ENCODE peak calls at places on chromosomes 11 and 22, in five cellular contexts. U is HFF-Myc; G is cardiac fibroblast; H is Jurkat, Clone E6-1; O is heart left ventricle. D is an unnamed sample.

GRCh38 chr11:5300246-5300645 is 1.5 kb downstream of the OR51B4 start:
- DNase-seq in O (no peak), H (no peak), U (no peak), G (peak), D (no peak)

GRCh38 chr11:85423331-85423730 is 203.8 kb downstream of the DLG2 start:
- DNase-seq in O (no peak), H (no peak), G (no peak), U (no peak), D (no peak)

GRCh38 chr22:17403906-17404305 is 34.6 kb downstream of the CECR2 start:
- DNase-seq in O (peak), G (peak), H (no peak), U (no peak), D (no peak)

GRCh38 chr11:33065445-33066178 is 26.2 kb downstream of the TCP11L1 start:
- DNase-seq in O (peak), G (peak), H (peak), U (peak), D (peak)

GRCh38 chr11:64754124-64754918 is 5.5 kb downstream of the PYGM start:
- DNase-seq in O (no peak), H (no peak), U (no peak), G (no peak), D (peak)

GRCh38 chr11:441418-442274 is at the start of gene ANO9:
- DNase-seq in H (no peak), G (no peak), O (no peak), U (no peak), D (peak)

GRCh38 chr22:32539631-32540449 is 65.2 kb downstream of the FBXO7 start:
- DNase-seq in H (peak), U (no peak), O (peak), G (no peak), D (no peak)

GRCh38 chr22:50398698-50399648 is 55.8 kb downstream of the PPP6R2 start:
- DNase-seq in O (no peak), G (no peak), H (no peak), U (no peak), D (no peak)

GRCh38 chr11:128349650-128350296 is 237.6 kb downstream of the ETS1 start:
- DNase-seq in G (no peak), H (no peak), O (no peak), U (no peak), D (no peak)

GRCh38 chr11:18540207-18541009 is 13.7 kb upstream of the TSG101 start:
- DNase-seq in O (no peak), G (peak), U (no peak), H (peak), D (no peak)

GRCh38 chr11:64040684-64041267 is 5.0 kb downstream of the FLRT1 start:
- DNase-seq in O (no peak), G (no peak), U (no peak), H (no peak), D (no peak)

GRCh38 chr11:67352546-67353316 is 615 bp downstream of the POLD4 start:
- DNase-seq in U (no peak), G (no peak), O (peak), H (no peak), D (peak)

GRCh38 chr11:70547821-70548670 is 149.7 kb downstream of the CTTN start:
- DNase-seq in G (no peak), H (no peak), O (no peak), U (no peak), D (no peak)

GRCh38 chr22:40504285-40505249 is 132.0 kb downstream of the MRTFA start:
- DNase-seq in U (no peak), O (no peak), G (no peak), H (no peak), D (no peak)

GRCh38 chr11:58618215-58618614 is 4.2 kb upstream of the CNTF start:
- DNase-seq in G (no peak), O (no peak), H (no peak), U (no peak), D (no peak)

GRCh38 chr11:12092714-12093113 is 17.7 kb upstream of the MICAL2 start:
- DNase-seq in O (no peak), H (no peak), U (no peak), G (no peak), D (peak)

GRCh38 chr11:95487391-95487790 is 256.4 kb upstream of the SESN3 start:
- DNase-seq in H (no peak), U (no peak), G (no peak), O (no peak), D (no peak)

GRCh38 chr11:113638378-113638777 is 67.7 kb downstream of the TMPRSS5 start:
- DNase-seq in O (no peak), H (no peak), G (no peak), U (no peak), D (no peak)

GRCh38 chr11:128424271-128424709 is 163.1 kb downstream of the ETS1 start:
- DNase-seq in O (peak), U (no peak), H (no peak), G (peak), D (peak)

GRCh38 chr11:112087212-112087611 is 539 bp downstream of the SDHD start:
- DNase-seq in U (no peak), H (no peak), G (no peak), O (no peak), D (no peak)

GRCh38 chr11:2675540-2675939 is 24.3 kb downstream of the KCNQ1OT1 start:
- DNase-seq in G (no peak), H (no peak), O (no peak), U (no peak), D (no peak)

GRCh38 chr11:126113515-126113957 is 50.9 kb upstream of the CDON start:
- DNase-seq in O (peak), G (peak), H (no peak), U (peak), D (peak)

GRCh38 chr22:21942407-21942895 is 10.2 kb downstream of the PPM1F start:
- DNase-seq in G (peak), H (peak), O (peak), U (peak), D (peak)

GRCh38 chr22:21612858-21613257 is 17.0 kb downstream of the YDJC start:
- DNase-seq in O (no peak), G (no peak), H (no peak), U (no peak), D (no peak)

GRCh38 chr22:42649261-42650056 is at the start of gene CYB5R3:
- DNase-seq in O (peak), H (peak), U (no peak), G (peak), D (peak)

GRCh38 chr11:59641156-59641555 is 25.6 kb upstream of the OSBP start:
- DNase-seq in H (no peak), O (no peak), U (no peak), G (no peak), D (no peak)

GRCh38 chr22:44723801-44724200 is 21.8 kb downstream of the PRR5 start:
- DNase-seq in U (peak), O (no peak), G (peak), H (peak), D (no peak)

GRCh38 chr11:63635762-63636465 is 21.7 kb upstream of the PLAAT3 start:
- DNase-seq in O (peak), G (peak), H (peak), U (peak), D (no peak)

GRCh38 chr11:96103721-96104120 is 179.8 kb upstream of the MTMR2 start:
- DNase-seq in G (no peak), H (no peak), O (no peak), U (no peak), D (no peak)

GRCh38 chr11:120172054-120172881 is 34.4 kb upstream of the TRIM29 start:
- DNase-seq in U (no peak), G (peak), H (peak), O (peak), D (peak)

GRCh38 chr22:37681556-37682049 is 4.5 kb upstream of the NOL12 start:
- DNase-seq in U (no peak), O (peak), H (peak), G (peak), D (peak)

GRCh38 chr11:108786281-108786990 is 121.6 kb downstream of the DDX10 start:
- DNase-seq in G (no peak), H (no peak), O (no peak), U (no peak), D (no peak)

GRCh38 chr11:125987066-125987641 is 41.3 kb downstream of the VSIG10L2 start:
- DNase-seq in G (no peak), O (no peak), H (no peak), U (no peak), D (no peak)

DNA sequence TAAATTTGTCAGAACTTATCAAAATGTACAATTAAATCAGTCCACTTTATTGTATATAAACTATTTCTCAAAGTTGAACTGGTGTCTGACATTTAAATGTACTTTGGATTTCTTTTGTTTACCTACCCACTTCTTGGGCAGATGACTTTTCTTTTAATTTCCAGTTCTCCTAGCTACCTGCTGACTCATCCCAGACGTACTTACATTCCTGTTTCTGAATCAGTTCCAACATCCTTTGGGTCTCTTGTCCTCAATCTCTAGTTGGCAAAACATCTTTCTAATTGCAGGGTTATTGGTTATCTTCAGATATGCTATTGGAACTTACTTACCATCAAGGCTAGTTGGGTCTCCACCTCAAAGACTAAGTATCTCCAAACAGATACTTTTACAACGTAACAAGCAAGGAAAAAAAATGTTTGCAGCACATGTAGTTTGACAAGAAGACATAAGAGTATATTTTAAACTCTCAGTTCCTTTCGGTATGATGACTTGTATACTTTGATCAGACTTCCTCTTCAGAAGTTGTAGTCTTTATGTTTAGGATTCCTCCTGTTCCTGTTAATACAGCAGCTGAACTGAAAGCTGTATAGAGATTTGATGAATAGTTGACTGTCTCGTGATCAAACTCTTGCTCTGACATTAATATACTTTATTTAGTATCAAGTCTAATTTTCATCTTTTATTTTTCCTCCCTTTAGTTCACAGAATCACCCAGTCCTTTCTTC is 43.2 kb downstream of the PACS1 start:
- DNase-seq in G (peak), U (peak), O (no peak), H (no peak), D (no peak)
- H3K4me3 ChIP-seq in G (no peak), U (no peak), O (no peak), H (no peak), D (no peak)

GRCh38 chr11:61075891-61076290 is 26.4 kb upstream of the CD5 start:
- DNase-seq in U (no peak), O (no peak), G (peak), H (no peak), D (peak)
- H3K4me3 ChIP-seq in U (no peak), O (no peak), G (no peak), H (no peak), D (no peak)

GRCh38 chr11:102112654-102112926 is 2.3 kb downstream of the YAP1 start:
- DNase-seq in O (no peak), G (no peak), U (no peak), H (no peak), D (no peak)
- H3K4me3 ChIP-seq in O (peak), G (peak), U (peak), H (no peak), D (peak)

GRCh38 chr11:86663741-86664140 is 8.7 kb downstream of the ME3 start:
- DNase-seq in U (no peak), O (no peak), G (no peak), H (no peak), D (no peak)
- H3K4me3 ChIP-seq in U (no peak), O (no peak), G (no peak), H (no peak), D (no peak)

GRCh38 chr22:24433001-24433867 is 5.8 kb downstream of the ADORA2A start:
- DNase-seq in U (no peak), O (peak), H (no peak), G (no peak), D (peak)
- H3K4me3 ChIP-seq in U (no peak), O (no peak), H (no peak), G (no peak), D (no peak)

GRCh38 chr11:46345881-46346484 is 1.3 kb upstream of the DGKZ start:
- DNase-seq in H (no peak), O (no peak), G (no peak), U (no peak), D (no peak)
- H3K4me3 ChIP-seq in H (no peak), O (peak), G (no peak), U (no peak), D (no peak)

DNA sequence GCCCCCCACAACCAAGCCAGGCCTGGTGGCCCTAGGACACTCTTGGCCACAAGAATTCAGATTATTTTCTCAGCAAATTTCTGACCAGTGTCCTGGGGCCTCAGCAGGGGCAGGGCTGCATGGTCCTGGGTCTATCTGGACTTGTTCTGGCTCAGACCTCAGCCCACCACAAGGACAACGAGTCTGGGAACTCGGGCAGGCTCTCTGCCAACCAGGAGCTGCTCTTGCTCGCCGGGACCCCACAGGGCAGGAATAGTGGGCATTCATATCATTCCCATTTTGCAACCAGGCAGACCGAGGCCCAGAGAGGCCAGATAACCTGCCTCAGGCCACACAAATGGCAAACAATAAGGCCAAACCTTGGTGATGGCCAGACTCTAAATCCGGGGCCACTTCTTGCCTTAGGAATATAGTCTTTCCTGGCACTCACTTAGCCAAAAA is 75.4 kb upstream of the WNT7B start:
- DNase-seq in U (no peak), H (no peak), O (peak), G (no peak), D (peak)
- H3K4me3 ChIP-seq in U (peak), H (no peak), O (peak), G (peak), D (no peak)

GRCh38 chr22:30537083-30537731 is 9.3 kb downstream of the SEC14L6 start:
- DNase-seq in O (no peak), U (no peak), H (no peak), G (no peak), D (no peak)

GRCh38 chr22:30541979-30542810 is 4.3 kb downstream of the SEC14L6 start:
- DNase-seq in U (no peak), O (no peak), H (no peak), G (no peak), D (no peak)

GRCh38 chr22:30538280-30538679 is 8.3 kb downstream of the SEC14L6 start:
- DNase-seq in O (no peak), U (peak), G (peak), H (no peak), D (no peak)

GRCh38 chr22:30542811-30543188 is 3.7 kb downstream of the SEC14L6 start:
- DNase-seq in G (no peak), U (no peak), H (no peak), O (no peak), D (no peak)

DNA sequence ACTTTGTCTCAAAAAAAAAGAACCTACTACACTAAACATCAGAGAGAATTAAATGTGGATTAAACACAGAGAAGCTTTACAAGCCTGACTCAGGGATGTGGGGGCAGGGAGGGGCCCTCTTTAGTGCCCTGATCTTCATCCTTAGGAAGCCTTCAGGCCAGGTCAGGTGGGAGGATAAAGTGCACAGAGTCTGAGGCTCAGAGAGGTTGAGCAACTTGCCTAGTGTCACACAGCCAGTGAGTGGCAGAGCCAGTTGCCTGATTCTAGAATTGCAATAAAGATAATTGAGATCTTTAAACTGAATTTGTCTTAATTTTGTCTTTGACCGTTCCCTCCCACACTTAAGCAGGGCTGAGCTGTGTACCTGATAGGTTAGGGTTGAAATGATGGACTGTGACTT is 7.2 kb downstream of the SEC14L6 start:
- DNase-seq in G (no peak), U (no peak), O (no peak), H (no peak), D (no peak)
- H3K4me3 ChIP-seq in G (no peak), U (no peak), O (no peak), H (no peak), D (no peak)

D was measured in aorta.